ENCODE peak calls at places on chromosomes 11 and 22, in five cellular contexts. H is caudate nucleus; O is CD8-positive, alpha-beta memory T cell; F is Peyer's patch; M is A549. Z is an unnamed sample.

GRCh38 chr11:7004482-7004881 is 15.7 kb downstream of the ZNF214 start:
- DNase-seq in H (no peak), F (no peak), M (no peak), O (no peak), Z (peak; percentile 60)

GRCh38 chr11:106473089-106473722 is 395.7 kb downstream of the AASDHPPT start:
- DNase-seq in H (no peak), O (no peak), F (no peak), M (no peak), Z (no peak)

GRCh38 chr11:8841899-8842298 is 69.1 kb upstream of the AKIP1 start:
- DNase-seq in O (no peak), H (no peak), F (no peak), M (no peak), Z (no peak)

GRCh38 chr11:75342966-75343870 is 8.2 kb downstream of the ARRB1 start:
- DNase-seq in M (peak; percentile 76), O (no peak), F (peak; percentile 63), H (no peak), Z (no peak)

GRCh38 chr22:38697055-38697980 is 3.4 kb downstream of the JOSD1 start:
- DNase-seq in F (no peak), O (no peak), M (no peak), H (no peak), Z (no peak)

GRCh38 chr11:108866781-108867180 is 201.9 kb downstream of the DDX10 start:
- DNase-seq in O (no peak), M (no peak), F (no peak), H (no peak), Z (no peak)

GRCh38 chr11:116972692-116973091 is 125.5 kb downstream of the SIK3 start:
- DNase-seq in O (no peak), H (no peak), F (no peak), M (no peak), Z (no peak)

GRCh38 chr11:40273192-40273732 is 1186.2 kb downstream of the LRRC4C start:
- DNase-seq in F (no peak), H (no peak), M (no peak), O (no peak), Z (no peak)

GRCh38 chr22:36781656-36782627 is 6.0 kb upstream of the IFT27 start:
- DNase-seq in H (peak; percentile 43), O (peak; percentile 88), M (peak; percentile 75), F (peak; percentile 91), Z (peak; percentile 34)

GRCh38 chr22:30694171-30694637 is 470 bp upstream of the OSBP2 start:
- DNase-seq in H (no peak), O (peak; percentile 68), M (peak; percentile 47), F (peak; percentile 66), Z (no peak)

GRCh38 chr11:62025429-62026105 is 58.1 kb upstream of the FTH1 start:
- DNase-seq in M (peak; percentile 86), O (peak; percentile 91), H (no peak), F (peak; percentile 73), Z (peak; percentile 96)

GRCh38 chr11:11284481-11284880 is 68.6 kb downstream of the CSNK2A3 start:
- DNase-seq in F (no peak), H (no peak), M (no peak), O (no peak), Z (no peak)

GRCh38 chr11:86182976-86183584 is 61.5 kb upstream of the EED start:
- DNase-seq in F (peak; percentile 80), H (no peak), M (no peak), O (peak; percentile 75), Z (peak; percentile 81)

GRCh38 chr11:116787786-116788486 is at the start of gene ZPR1:
- DNase-seq in M (peak; percentile 82), H (peak; percentile 46), F (peak; percentile 93), O (peak; percentile 91), Z (no peak)

GRCh38 chr11:69654660-69655478 is 13.9 kb downstream of the CCND1 start:
- DNase-seq in O (peak; percentile 18), M (peak; percentile 88), F (peak; percentile 54), H (no peak), Z (no peak)

GRCh38 chr11:134032501-134033091 is 36.3 kb upstream of the JAM3 start:
- DNase-seq in M (no peak), F (no peak), H (no peak), O (peak; percentile 53), Z (no peak)

GRCh38 chr11:11916981-11917399 is 75.2 kb downstream of the USP47 start:
- DNase-seq in O (no peak), M (no peak), F (no peak), H (no peak), Z (no peak)

GRCh38 chr11:6111635-6112034 is 4.2 kb downstream of the OR56B4 start:
- DNase-seq in H (no peak), M (no peak), F (no peak), O (no peak), Z (no peak)

GRCh38 chr22:40637181-40638150 is 947 bp upstream of the MRTFA start:
- DNase-seq in M (no peak), O (peak; percentile 66), H (no peak), F (no peak), Z (no peak)

GRCh38 chr22:41567452-41567768 is 6.6 kb downstream of the CSDC2 start:
- DNase-seq in F (no peak), M (no peak), H (no peak), O (no peak), Z (no peak)

GRCh38 chr11:93330446-93330984 is at the start of gene DEUP1:
- DNase-seq in M (peak; percentile 2), H (no peak), O (no peak), F (peak; percentile 58), Z (no peak)

GRCh38 chr11:117835576-117835975 is 11.0 kb upstream of the FXYD2 start:
- DNase-seq in M (no peak), F (no peak), O (peak; percentile 18), H (no peak), Z (no peak)

GRCh38 chr11:126862664-126863247 is 137.8 kb downstream of the KIRREL3 start:
- DNase-seq in M (no peak), F (no peak), H (no peak), O (no peak), Z (no peak)

GRCh38 chr11:34192481-34193401 is 87.3 kb downstream of the NAT10 start:
- DNase-seq in M (peak; percentile 78), O (no peak), F (no peak), H (no peak), Z (peak; percentile 61)

GRCh38 chr11:123707606-123708205 is 33.8 kb downstream of the ZNF202 start:
- DNase-seq in H (no peak), F (peak; percentile 56), M (peak; percentile 50), O (peak; percentile 53), Z (no peak)

GRCh38 chr11:65870706-65871681 is 1.6 kb downstream of the EFEMP2 start:
- DNase-seq in H (no peak), F (peak; percentile 48), O (no peak), M (no peak), Z (no peak)

GRCh38 chr22:19750666-19751490 is 9.7 kb upstream of the TBX1 start:
- DNase-seq in F (no peak), H (no peak), O (no peak), M (no peak), Z (no peak)

GRCh38 chr11:113896156-113896879 is 8.3 kb upstream of the HTR3B start:
- DNase-seq in O (no peak), F (no peak), M (peak; percentile 15), H (no peak), Z (no peak)

GRCh38 chr11:13333456-13333957 is 55.9 kb downstream of the BMAL1 start:
- DNase-seq in F (peak; percentile 66), M (no peak), H (no peak), O (no peak), Z (no peak)

GRCh38 chr11:131824766-131825165 is 454.4 kb downstream of the NTM start:
- DNase-seq in F (no peak), O (no peak), M (no peak), H (no peak), Z (no peak)

DNA sequence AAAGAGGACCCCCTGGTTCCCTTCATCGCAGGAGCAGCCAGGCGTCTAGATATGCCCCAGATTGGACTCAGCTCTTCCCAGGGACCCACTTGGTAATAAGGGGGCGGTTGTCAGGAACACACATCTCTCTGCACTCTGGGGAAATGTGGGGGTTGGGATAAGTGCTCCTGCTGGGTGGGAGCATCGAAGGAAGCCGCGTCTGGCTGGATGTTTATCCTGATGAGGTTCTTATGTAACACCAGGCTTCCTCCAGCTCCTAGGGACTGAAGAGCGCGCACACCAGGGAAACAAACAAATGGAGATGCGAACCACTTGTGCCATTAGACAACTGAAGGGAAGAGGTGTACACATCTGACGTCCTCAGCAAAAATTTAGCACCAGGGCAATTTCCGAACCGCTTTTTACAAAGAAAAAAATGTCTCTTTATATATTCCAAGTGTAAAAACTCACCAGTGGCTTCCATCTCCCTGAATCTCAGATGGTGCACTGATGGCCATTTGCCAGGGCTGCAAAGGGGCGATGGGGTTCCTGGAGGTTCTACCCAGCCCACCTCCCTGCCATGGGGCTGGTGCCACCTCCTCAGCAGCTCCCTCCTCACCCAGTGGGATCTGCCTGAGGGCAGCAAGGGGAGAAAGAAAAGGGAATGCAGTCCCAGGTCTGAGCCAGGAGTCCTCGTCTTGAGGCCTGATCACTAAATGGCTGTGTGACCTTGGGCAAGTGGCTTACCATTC is 89.4 kb downstream of the PKNOX2 start:
- DNase-seq in F (no peak), H (no peak), M (no peak), O (no peak), Z (no peak)
- H3K27ac ChIP-seq in F (no peak overlapping the region), H (no peak overlapping the region), M (no peak overlapping the region), O (no peak overlapping the region), Z (no peak overlapping the region)

DNA sequence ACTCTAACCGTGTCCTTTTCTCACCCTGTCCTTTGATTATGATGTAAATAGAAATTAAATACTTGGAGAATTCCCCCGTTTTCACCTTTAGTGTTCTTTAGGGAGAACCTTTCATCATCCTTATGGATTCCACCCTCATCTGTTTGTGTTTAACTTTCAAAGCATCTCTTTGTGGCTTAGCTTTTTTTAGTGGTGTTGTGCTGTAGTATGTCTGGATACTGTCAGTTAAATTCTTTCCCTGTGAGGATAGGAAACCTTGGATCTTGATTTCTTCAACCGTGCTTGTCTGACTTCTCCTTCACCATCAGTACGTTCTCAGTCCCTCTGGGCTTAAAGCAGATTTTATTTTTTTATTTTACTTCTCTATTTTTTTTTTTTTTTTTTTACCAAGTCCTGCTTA is 48.6 kb downstream of the PPP6R3 start:
- DNase-seq in H (no peak), O (no peak), F (no peak), M (no peak), Z (no peak)
- H3K27ac ChIP-seq in H (no peak overlapping the region), O (no peak overlapping the region), F (no peak overlapping the region), M (no peak overlapping the region), Z (no peak overlapping the region)

DNA sequence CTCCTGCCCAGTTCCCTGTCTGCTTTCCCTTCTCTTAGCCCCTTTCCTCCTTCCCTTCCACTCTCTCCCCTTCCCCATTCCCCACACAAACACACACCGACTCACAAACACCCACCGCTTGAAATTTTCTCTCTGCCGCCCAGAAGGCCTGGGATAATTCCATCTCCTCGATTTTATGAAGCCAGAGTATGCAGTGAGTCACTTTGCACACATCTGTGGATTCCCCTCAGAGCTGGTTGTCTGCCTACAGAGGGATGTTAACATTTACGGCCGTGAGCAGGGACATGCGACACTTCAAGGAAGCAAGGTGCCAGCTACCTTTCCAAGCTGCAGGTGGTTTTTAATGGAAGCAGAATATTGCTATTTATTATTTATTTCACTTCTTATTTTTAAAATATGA is 332.0 kb downstream of the TENM4 start:
- DNase-seq in H (no peak), O (no peak), M (no peak), F (no peak), Z (no peak)
- H3K27ac ChIP-seq in H (no peak overlapping the region), O (no peak overlapping the region), M (no peak overlapping the region), F (no peak overlapping the region), Z (no peak overlapping the region)

GRCh38 chr11:90556612-90557011 is 333.8 kb upstream of the CHORDC1 start:
- DNase-seq in M (no peak), H (no peak), F (no peak), O (no peak), Z (peak; percentile 39)
- H3K27ac ChIP-seq in M (no peak overlapping the region), H (no peak overlapping the region), F (no peak overlapping the region), O (no peak overlapping the region), Z (no peak overlapping the region)

GRCh38 chr22:25478573-25478972 is 85.9 kb upstream of the GRK3 start:
- DNase-seq in O (no peak), M (no peak), H (no peak), F (no peak), Z (no peak)
- H3K27ac ChIP-seq in O (no peak overlapping the region), M (no peak overlapping the region), H (no peak overlapping the region), F (no peak overlapping the region), Z (no peak overlapping the region)